ENCODE peak calls at places on chromosomes 13 and 19, in six cellular contexts. Y is activated naive CD4-positive, alpha-beta T cell; Z is left cardiac atrium; I is LoVo; S is NCI-H510A; R is GM12864. U is an unnamed sample.

GRCh38 chr19:4112367-4112766 is 11.6 kb downstream of the MAP2K2 start:
- DNase-seq in Z (no peak), I (no peak), S (no peak), R (no peak), Y (no peak), U (no peak)

GRCh38 chr19:14561832-14562351 is 10.0 kb downstream of the NDUFB7 start:
- DNase-seq in R (no peak), Z (no peak), Y (no peak), S (no peak), I (no peak), U (no peak)

GRCh38 chr13:23449386-23450162 is 16.1 kb upstream of the SACS start:
- DNase-seq in I (no peak), R (no peak), S (no peak), Z (no peak), Y (no peak), U (no peak)

GRCh38 chr13:76854209-76854608 is 32.0 kb downstream of the KCTD12 start:
- DNase-seq in Z (no peak), I (no peak), S (no peak), R (no peak), Y (no peak), U (no peak)

GRCh38 chr13:32650705-32651311 is 64.6 kb downstream of the PDS5B start:
- DNase-seq in Z (peak), I (peak), S (no peak), Y (peak), R (peak), U (peak)

GRCh38 chr19:412356-413355 is 3.7 kb upstream of the C2CD4C start:
- DNase-seq in I (no peak), S (peak), Z (peak), Y (no peak), R (no peak), U (no peak)

GRCh38 chr13:25171517-25172302 is at the start of gene AMER2:
- DNase-seq in I (no peak), R (no peak), S (no peak), Y (no peak), Z (peak), U (no peak)

GRCh38 chr19:30070198-30070969 is 128.3 kb downstream of the URI1 start:
- DNase-seq in Y (no peak), Z (no peak), R (no peak), I (no peak), S (no peak), U (no peak)

GRCh38 chr13:94620286-94620896 is 18.7 kb downstream of the GPR180 start:
- DNase-seq in S (no peak), R (no peak), Z (no peak), Y (no peak), I (peak), U (peak)

GRCh38 chr19:1234670-1235380 is 3.0 kb downstream of the CBARP start:
- DNase-seq in Y (no peak), S (no peak), I (no peak), Z (no peak), R (no peak), U (no peak)

GRCh38 chr19:10268077-10268476 is 2.8 kb upstream of the ICAM1 start:
- DNase-seq in S (no peak), Z (peak), R (no peak), I (no peak), Y (no peak), U (no peak)

GRCh38 chr13:112879283-112879833 is 89.7 kb upstream of the MCF2L start:
- DNase-seq in I (no peak), Z (peak), S (no peak), R (no peak), Y (no peak), U (no peak)

GRCh38 chr19:45206328-45206727 is 27.7 kb downstream of the BLOC1S3 start:
- DNase-seq in I (no peak), Z (no peak), R (no peak), Y (no peak), S (no peak), U (no peak)